ENCODE peak calls at places on chromosomes 4 and X, in four cellular contexts. One of them, this sample, is unnamed.
A peak's percentile ranks its signal among the peaks of the same experiment; 100 is the strongest.

GRCh38 chrX:136725446-136726104 is 55.2 kb downstream of the ARHGEF6 start:
- DNase-seq in fibroblast of lung: peak; percentile 68
- DNase-seq in CD8-positive, alpha-beta memory T cell: no peak
- DNase-seq in mucosa of descending colon: no peak
- DNase-seq in this sample: no peak

GRCh38 chrX:117835034-117835433 is 281.6 kb downstream of the KLHL13 start:
- DNase-seq in CD8-positive, alpha-beta memory T cell: no peak
- DNase-seq in fibroblast of lung: no peak
- DNase-seq in mucosa of descending colon: no peak
- DNase-seq in this sample: peak; percentile 4

GRCh38 chr4:94412019-94413017 is 39.4 kb upstream of the PDLIM5 start:
- DNase-seq in CD8-positive, alpha-beta memory T cell: no peak
- DNase-seq in mucosa of descending colon: no peak
- DNase-seq in fibroblast of lung: peak; percentile 88
- DNase-seq in this sample: peak; percentile 57

GRCh38 chrX:37060999-37061398 is 52.8 kb downstream of the FAM47C start:
- DNase-seq in CD8-positive, alpha-beta memory T cell: no peak
- DNase-seq in mucosa of descending colon: no peak
- DNase-seq in fibroblast of lung: peak; percentile 34
- DNase-seq in this sample: peak; percentile 16

GRCh38 chr4:127622923-127623754 is 9.6 kb upstream of the INTU start:
- DNase-seq in fibroblast of lung: peak; percentile 60
- DNase-seq in mucosa of descending colon: peak; percentile 52
- DNase-seq in CD8-positive, alpha-beta memory T cell: no peak
- DNase-seq in this sample: peak; percentile 11

GRCh38 chr4:11748169-11748872 is 319.6 kb upstream of the HS3ST1 start:
- DNase-seq in mucosa of descending colon: no peak
- DNase-seq in CD8-positive, alpha-beta memory T cell: no peak
- DNase-seq in fibroblast of lung: peak; percentile 89
- DNase-seq in this sample: no peak

GRCh38 chrX:13029341-13029740 is 15.1 kb downstream of the FAM9C start:
- DNase-seq in mucosa of descending colon: no peak
- DNase-seq in CD8-positive, alpha-beta memory T cell: no peak
- DNase-seq in fibroblast of lung: peak; percentile 55
- DNase-seq in this sample: no peak

GRCh38 chr4:165170819-165171218 is 36.5 kb upstream of the KLHL2 start:
- DNase-seq in CD8-positive, alpha-beta memory T cell: no peak
- DNase-seq in mucosa of descending colon: no peak
- DNase-seq in fibroblast of lung: no peak
- DNase-seq in this sample: no peak

GRCh38 chr4:108885211-108885610 is 122.4 kb upstream of the ETNPPL start:
- DNase-seq in fibroblast of lung: peak; percentile 89
- DNase-seq in mucosa of descending colon: no peak
- DNase-seq in CD8-positive, alpha-beta memory T cell: no peak
- DNase-seq in this sample: no peak

GRCh38 chr4:108620101-108620932 is at the start of gene RPL34:
- DNase-seq in CD8-positive, alpha-beta memory T cell: peak; percentile 98
- DNase-seq in mucosa of descending colon: peak; percentile 98
- DNase-seq in fibroblast of lung: peak; percentile 99
- DNase-seq in this sample: peak; percentile 99

GRCh38 chrX:13716905-13717304 is 17.5 kb downstream of the TRAPPC2 start:
- DNase-seq in mucosa of descending colon: peak; percentile 62
- DNase-seq in fibroblast of lung: no peak
- DNase-seq in CD8-positive, alpha-beta memory T cell: peak; percentile 80
- DNase-seq in this sample: no peak

GRCh38 chrX:45621356-45622041 is 420.8 kb upstream of the DIPK2B start:
- DNase-seq in fibroblast of lung: peak; percentile 84
- DNase-seq in CD8-positive, alpha-beta memory T cell: no peak
- DNase-seq in mucosa of descending colon: no peak
- DNase-seq in this sample: no peak

GRCh38 chrX:11421816-11422528 is 128.8 kb downstream of the AMELX start:
- DNase-seq in CD8-positive, alpha-beta memory T cell: no peak
- DNase-seq in mucosa of descending colon: no peak
- DNase-seq in fibroblast of lung: no peak
- DNase-seq in this sample: no peak

GRCh38 chr4:38565271-38566199 is 98.5 kb upstream of the KLF3 start:
- DNase-seq in mucosa of descending colon: no peak
- DNase-seq in fibroblast of lung: peak; percentile 84
- DNase-seq in CD8-positive, alpha-beta memory T cell: no peak
- DNase-seq in this sample: peak; percentile 41

GRCh38 chrX:136731207-136731782 is 49.4 kb downstream of the ARHGEF6 start:
- DNase-seq in CD8-positive, alpha-beta memory T cell: no peak
- DNase-seq in fibroblast of lung: no peak
- DNase-seq in mucosa of descending colon: no peak
- DNase-seq in this sample: no peak

GRCh38 chr4:7192252-7193039 is at the start of gene SORCS2:
- DNase-seq in CD8-positive, alpha-beta memory T cell: no peak
- DNase-seq in fibroblast of lung: peak; percentile 53
- DNase-seq in mucosa of descending colon: no peak
- DNase-seq in this sample: peak; percentile 23

GRCh38 chr4:8378101-8378724 is 62.3 kb downstream of the ACOX3 start:
- DNase-seq in CD8-positive, alpha-beta memory T cell: no peak
- DNase-seq in mucosa of descending colon: no peak
- DNase-seq in fibroblast of lung: no peak
- DNase-seq in this sample: no peak

GRCh38 chr4:854356-854755 is 28.4 kb upstream of the CPLX1 start:
- DNase-seq in mucosa of descending colon: peak; percentile 3
- DNase-seq in fibroblast of lung: no peak
- DNase-seq in CD8-positive, alpha-beta memory T cell: no peak
- DNase-seq in this sample: no peak

GRCh38 chr4:187550256-187550950 is 445.2 kb upstream of the ZFP42 start:
- DNase-seq in fibroblast of lung: peak; percentile 21
- DNase-seq in CD8-positive, alpha-beta memory T cell: no peak
- DNase-seq in mucosa of descending colon: no peak
- DNase-seq in this sample: no peak

GRCh38 chr4:11420327-11420726 is 8.4 kb downstream of the HS3ST1 start:
- DNase-seq in fibroblast of lung: no peak
- DNase-seq in mucosa of descending colon: no peak
- DNase-seq in CD8-positive, alpha-beta memory T cell: no peak
- DNase-seq in this sample: peak; percentile 27

GRCh38 chr4:139550724-139551429 is 5.1 kb downstream of the SETD7 start:
- DNase-seq in CD8-positive, alpha-beta memory T cell: no peak
- DNase-seq in fibroblast of lung: peak; percentile 67
- DNase-seq in mucosa of descending colon: no peak
- DNase-seq in this sample: peak; percentile 49

GRCh38 chr4:26032572-26033320 is 118.7 kb downstream of the SMIM20 start:
- DNase-seq in fibroblast of lung: peak; percentile 98
- DNase-seq in mucosa of descending colon: no peak
- DNase-seq in CD8-positive, alpha-beta memory T cell: no peak
- DNase-seq in this sample: no peak

GRCh38 chrX:108250654-108251579 is 159.3 kb downstream of the ATG4A start:
- DNase-seq in CD8-positive, alpha-beta memory T cell: no peak
- DNase-seq in fibroblast of lung: no peak
- DNase-seq in mucosa of descending colon: no peak
- DNase-seq in this sample: no peak

GRCh38 chr4:80161413-80162058 is 35.8 kb upstream of the PRDM8 start:
- DNase-seq in CD8-positive, alpha-beta memory T cell: no peak
- DNase-seq in mucosa of descending colon: no peak
- DNase-seq in fibroblast of lung: no peak
- DNase-seq in this sample: no peak

GRCh38 chr4:166501941-166502382 is 628.9 kb downstream of the TLL1 start:
- DNase-seq in fibroblast of lung: peak; percentile 9
- DNase-seq in mucosa of descending colon: no peak
- DNase-seq in CD8-positive, alpha-beta memory T cell: no peak
- DNase-seq in this sample: no peak

GRCh38 chrX:136954930-136955329 is 74.4 kb upstream of the RBMX start:
- DNase-seq in mucosa of descending colon: no peak
- DNase-seq in fibroblast of lung: peak; percentile 28
- DNase-seq in CD8-positive, alpha-beta memory T cell: no peak
- DNase-seq in this sample: no peak

GRCh38 chrX:111505783-111506182 is 5.7 kb upstream of the SERTM2 start:
- DNase-seq in CD8-positive, alpha-beta memory T cell: no peak
- DNase-seq in mucosa of descending colon: no peak
- DNase-seq in fibroblast of lung: no peak
- DNase-seq in this sample: no peak

GRCh38 chr4:39469429-39470077 is 10.7 kb downstream of the LIAS start:
- DNase-seq in mucosa of descending colon: no peak
- DNase-seq in fibroblast of lung: peak; percentile 81
- DNase-seq in CD8-positive, alpha-beta memory T cell: no peak
- DNase-seq in this sample: peak; percentile 70

GRCh38 chrX:24796204-24796603 is 102.5 kb downstream of the POLA1 start:
- DNase-seq in fibroblast of lung: no peak
- DNase-seq in CD8-positive, alpha-beta memory T cell: no peak
- DNase-seq in mucosa of descending colon: no peak
- DNase-seq in this sample: no peak

GRCh38 chrX:130347336-130347735 is 7.6 kb downstream of the SLC25A14 start:
- DNase-seq in CD8-positive, alpha-beta memory T cell: no peak
- DNase-seq in fibroblast of lung: peak; percentile 58
- DNase-seq in mucosa of descending colon: no peak
- DNase-seq in this sample: no peak

GRCh38 chr4:186487726-186488125 is 67.6 kb downstream of the MTNR1A start:
- DNase-seq in CD8-positive, alpha-beta memory T cell: no peak
- DNase-seq in fibroblast of lung: no peak
- DNase-seq in mucosa of descending colon: no peak
- DNase-seq in this sample: no peak

GRCh38 chr4:186486172-186486571 is 69.2 kb downstream of the MTNR1A start:
- DNase-seq in CD8-positive, alpha-beta memory T cell: no peak
- DNase-seq in mucosa of descending colon: no peak
- DNase-seq in fibroblast of lung: peak; percentile 56
- DNase-seq in this sample: no peak

GRCh38 chr4:186483656-186484055 is 71.7 kb downstream of the MTNR1A start:
- DNase-seq in CD8-positive, alpha-beta memory T cell: no peak
- DNase-seq in mucosa of descending colon: no peak
- DNase-seq in fibroblast of lung: no peak
- DNase-seq in this sample: no peak

GRCh38 chr4:186481998-186482790 is 73.2 kb downstream of the MTNR1A start:
- DNase-seq in CD8-positive, alpha-beta memory T cell: no peak
- DNase-seq in fibroblast of lung: no peak
- DNase-seq in mucosa of descending colon: no peak
- DNase-seq in this sample: no peak

DNA sequence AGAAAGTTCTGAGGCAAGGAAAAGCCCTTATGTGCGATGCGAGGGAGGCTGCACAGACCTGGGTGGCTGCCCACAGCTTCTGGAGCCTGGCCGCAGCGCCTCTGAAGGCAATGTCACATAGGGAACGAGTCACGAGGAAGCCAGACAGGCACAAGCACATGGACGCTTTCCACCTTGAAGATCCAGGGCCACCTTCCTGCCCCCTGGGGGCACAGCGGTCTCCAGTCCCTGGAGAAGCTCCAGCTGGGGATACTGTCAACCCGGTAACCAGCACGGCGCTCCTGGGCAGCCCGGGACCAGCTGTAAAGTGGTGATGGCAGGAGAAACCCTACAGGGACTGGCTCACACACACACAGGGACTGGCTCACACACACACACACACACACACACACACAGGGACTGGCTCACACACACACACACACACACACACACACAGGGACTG is 69.7 kb downstream of the MTNR1A start:
- DNase-seq in mucosa of descending colon: no peak
- DNase-seq in fibroblast of lung: peak; percentile 23
- DNase-seq in CD8-positive, alpha-beta memory T cell: no peak
- DNase-seq in this sample: no peak
- H3K4me3 ChIP-seq in mucosa of descending colon: no peak overlapping the region
- H3K4me3 ChIP-seq in fibroblast of lung: peak overlapping the region; percentile 56
- H3K4me3 ChIP-seq in CD8-positive, alpha-beta memory T cell: no peak overlapping the region
- H3K4me3 ChIP-seq in this sample: no peak overlapping the region

GRCh38 chr4:183205682-183206081 is 106.6 kb downstream of the WWC2 start:
- DNase-seq in CD8-positive, alpha-beta memory T cell: no peak
- DNase-seq in mucosa of descending colon: no peak
- DNase-seq in fibroblast of lung: no peak
- DNase-seq in this sample: no peak
- H3K4me3 ChIP-seq in CD8-positive, alpha-beta memory T cell: no peak overlapping the region
- H3K4me3 ChIP-seq in mucosa of descending colon: no peak overlapping the region
- H3K4me3 ChIP-seq in fibroblast of lung: no peak overlapping the region
- H3K4me3 ChIP-seq in this sample: no peak overlapping the region

GRCh38 chr4:163540448-163540847 is 46.0 kb downstream of the TMA16 start:
- DNase-seq in mucosa of descending colon: no peak
- DNase-seq in fibroblast of lung: peak; percentile 40
- DNase-seq in CD8-positive, alpha-beta memory T cell: no peak
- DNase-seq in this sample: no peak
- H3K4me3 ChIP-seq in mucosa of descending colon: no peak overlapping the region
- H3K4me3 ChIP-seq in fibroblast of lung: no peak overlapping the region
- H3K4me3 ChIP-seq in CD8-positive, alpha-beta memory T cell: no peak overlapping the region
- H3K4me3 ChIP-seq in this sample: no peak overlapping the region

GRCh38 chr4:180710643-180711337 is 1532.4 kb upstream of the TENM3 start:
- DNase-seq in fibroblast of lung: peak; percentile 65
- DNase-seq in mucosa of descending colon: no peak
- DNase-seq in CD8-positive, alpha-beta memory T cell: no peak
- DNase-seq in this sample: no peak

GRCh38 chr4:180706766-180707165 is 1536.4 kb upstream of the TENM3 start:
- DNase-seq in CD8-positive, alpha-beta memory T cell: no peak
- DNase-seq in mucosa of descending colon: no peak
- DNase-seq in fibroblast of lung: peak; percentile 22
- DNase-seq in this sample: no peak
- H3K4me3 ChIP-seq in CD8-positive, alpha-beta memory T cell: no peak overlapping the region
- H3K4me3 ChIP-seq in mucosa of descending colon: no peak overlapping the region
- H3K4me3 ChIP-seq in fibroblast of lung: no peak overlapping the region
- H3K4me3 ChIP-seq in this sample: no peak overlapping the region

DNA sequence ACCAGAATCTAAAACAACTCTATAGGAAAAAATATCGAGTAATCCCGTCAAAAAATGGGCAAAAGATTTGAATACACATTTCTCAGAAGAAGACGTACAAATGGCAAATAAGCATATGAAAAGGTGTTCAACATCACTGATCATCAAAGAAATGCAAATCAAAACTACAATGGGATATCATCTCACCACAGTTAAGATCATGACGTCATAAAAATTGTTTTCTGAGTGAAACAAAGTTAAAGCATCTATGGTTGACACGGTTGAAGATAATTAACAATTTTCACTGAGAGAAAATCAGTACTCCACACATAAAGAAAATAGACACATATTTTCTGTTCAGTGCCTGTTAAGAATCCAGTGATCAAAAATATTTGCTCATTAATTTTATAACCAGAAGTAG is 1010.8 kb upstream of the ADGRL3 start:
- DNase-seq in mucosa of descending colon: no peak
- DNase-seq in fibroblast of lung: no peak
- DNase-seq in CD8-positive, alpha-beta memory T cell: no peak
- DNase-seq in this sample: no peak
- H3K4me3 ChIP-seq in mucosa of descending colon: no peak overlapping the region
- H3K4me3 ChIP-seq in fibroblast of lung: no peak overlapping the region
- H3K4me3 ChIP-seq in CD8-positive, alpha-beta memory T cell: no peak overlapping the region
- H3K4me3 ChIP-seq in this sample: no peak overlapping the region

DNA sequence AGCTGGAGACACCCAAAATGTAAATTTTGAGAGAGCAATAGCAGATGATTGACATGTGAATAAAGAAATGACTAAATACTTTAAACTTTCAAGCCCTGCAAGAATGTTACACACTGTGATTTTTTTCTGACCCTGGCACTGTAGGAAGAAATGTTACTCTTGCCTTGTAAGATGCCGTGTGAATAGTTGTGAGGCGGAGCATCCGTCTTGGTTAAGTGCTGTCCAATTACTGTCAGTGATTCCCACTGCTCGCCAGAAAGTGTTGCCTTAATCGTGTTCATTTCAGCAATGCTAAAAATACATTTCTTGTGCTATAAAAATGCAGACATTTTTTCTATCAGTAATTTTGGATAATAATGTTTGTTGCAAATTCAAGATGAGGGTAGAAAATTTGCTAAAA is 1248.1 kb downstream of the RAPGEF2 start:
- DNase-seq in CD8-positive, alpha-beta memory T cell: no peak
- DNase-seq in mucosa of descending colon: no peak
- DNase-seq in fibroblast of lung: peak; percentile 5
- DNase-seq in this sample: no peak
- H3K4me3 ChIP-seq in CD8-positive, alpha-beta memory T cell: no peak overlapping the region
- H3K4me3 ChIP-seq in mucosa of descending colon: no peak overlapping the region
- H3K4me3 ChIP-seq in fibroblast of lung: no peak overlapping the region
- H3K4me3 ChIP-seq in this sample: no peak overlapping the region